ENCODE peak calls at places on chromosome 10, in seven cellular contexts. D is mesendoderm, K is Peyer's patch, F is H1, Z is hepatocyte, H is tibial artery, N is GM23338. X is an unnamed sample.

GRCh38 chr10:58264780-58265179 is 2.9 kb downstream of the IPMK start:
- DNase-seq in K (no peak), Z (no peak), N (peak; percentile 44), H (no peak), F (no peak), D (peak; percentile 38), X (no peak)

GRCh38 chr10:132914732-132915131 is 27.6 kb downstream of the CFAP46 start:
- DNase-seq in D (no peak), F (no peak), H (no peak), Z (no peak), K (no peak), N (no peak), X (no peak)

GRCh38 chr10:94178475-94179251 is 184.1 kb downstream of the NOC3L start:
- DNase-seq in Z (no peak), N (no peak), K (no peak), F (no peak), D (no peak), H (no peak), X (no peak)

GRCh38 chr10:119541459-119542356 is 811 bp downstream of the RGS10 start:
- DNase-seq in K (peak; percentile 57), F (peak; percentile 55), D (no peak), H (no peak), Z (no peak), N (peak; percentile 49), X (no peak)

GRCh38 chr10:24214762-24215161 is 5.8 kb downstream of the KIAA1217 start:
- DNase-seq in K (no peak), D (no peak), N (no peak), H (no peak), F (no peak), Z (no peak), X (no peak)

GRCh38 chr10:70967591-70968588 is 79.5 kb upstream of the PCBD1 start:
- DNase-seq in Z (no peak), K (no peak), N (peak; percentile 33), F (no peak), H (no peak), D (peak; percentile 72), X (no peak)

GRCh38 chr10:49082767-49083166 is 32.6 kb downstream of the VSTM4 start:
- DNase-seq in H (no peak), N (no peak), D (no peak), F (no peak), K (no peak), Z (no peak), X (no peak)

GRCh38 chr10:22906767-22907166 is 21.1 kb upstream of the ARMC3 start:
- DNase-seq in F (no peak), Z (no peak), D (no peak), K (no peak), H (no peak), N (no peak), X (no peak)

GRCh38 chr10:99432881-99433280 is 2.5 kb upstream of the GOT1 start:
- DNase-seq in H (no peak), K (no peak), Z (no peak), F (no peak), D (no peak), N (no peak), X (no peak)

GRCh38 chr10:99430451-99431189 is at the start of gene GOT1:
- DNase-seq in N (peak; percentile 99), Z (peak; percentile 97), K (peak; percentile 96), D (peak; percentile 100), H (peak; percentile 96), F (peak; percentile 91), X (peak; percentile 95)

GRCh38 chr10:99433378-99434020 is 3.1 kb upstream of the GOT1 start:
- DNase-seq in H (no peak), F (no peak), D (peak; percentile 21), Z (no peak), N (peak; percentile 38), K (no peak), X (no peak)

GRCh38 chr10:99431190-99431549 is 746 bp upstream of the GOT1 start:
- DNase-seq in F (no peak), Z (peak; percentile 61), D (peak; percentile 64), N (peak; percentile 68), H (peak; percentile 72), K (peak; percentile 59), X (no peak)

GRCh38 chr10:99432047-99432446 is 1.6 kb upstream of the GOT1 start:
- DNase-seq in N (no peak), H (no peak), D (no peak), Z (no peak), F (no peak), K (no peak), X (no peak)
- H3K27ac ChIP-seq in N (no peak overlapping the region), H (no peak overlapping the region), D (no peak overlapping the region), Z (no peak overlapping the region), F (no peak overlapping the region), K (peak overlapping the region; percentile 98), X (no peak overlapping the region)

GRCh38 chr10:43201545-43202131 is 63.4 kb downstream of the CSGALNACT2 start:
- DNase-seq in K (peak; percentile 11), Z (no peak), F (peak; percentile 43), D (no peak), H (peak; percentile 15), N (no peak), X (no peak)

GRCh38 chr10:43202657-43203490 is 64.0 kb downstream of the RASGEF1A start:
- DNase-seq in K (peak; percentile 44), Z (peak; percentile 55), H (peak; percentile 19), N (peak; percentile 94), D (peak; percentile 89), F (peak; percentile 98), X (no peak)

GRCh38 chr10:43203491-43204393 is 63.1 kb downstream of the RASGEF1A start:
- DNase-seq in N (peak; percentile 77), D (peak; percentile 91), F (peak; percentile 96), H (peak; percentile 19), Z (peak; percentile 36), K (peak; percentile 10), X (no peak)

GRCh38 chr10:43200538-43201390 is 62.5 kb downstream of the CSGALNACT2 start:
- DNase-seq in Z (no peak), K (peak; percentile 9), F (no peak), H (no peak), N (no peak), D (no peak), X (no peak)

DNA sequence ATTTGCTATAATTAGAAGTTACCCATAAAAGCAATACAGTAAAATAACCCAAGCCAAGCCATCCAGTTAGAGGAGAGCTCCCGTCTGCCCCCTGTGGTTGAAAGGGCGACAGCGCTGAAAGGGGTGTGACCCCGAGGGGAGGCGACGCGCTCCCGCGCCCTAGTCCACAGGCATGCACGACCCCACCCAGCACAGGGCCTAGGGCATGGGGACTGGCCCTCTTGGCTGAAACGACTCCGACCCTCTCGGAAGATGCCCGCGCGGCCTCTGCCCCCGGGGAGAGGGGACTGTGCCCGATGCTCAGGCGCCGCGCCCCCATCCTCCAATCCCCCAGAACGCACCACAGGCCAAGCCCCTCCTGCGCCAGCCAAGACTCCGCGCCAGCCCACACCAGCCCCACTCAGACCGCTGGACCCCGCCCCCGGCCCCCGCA is 64.0 kb downstream of the CSGALNACT2 start:
- DNase-seq in D (peak; percentile 77), N (peak; percentile 84), Z (peak; percentile 61), K (peak; percentile 32), H (peak; percentile 21), F (peak; percentile 82), X (no peak)
- H3K27ac ChIP-seq in D (no peak overlapping the region), N (no peak overlapping the region), Z (no peak overlapping the region), K (no peak overlapping the region), H (no peak overlapping the region), F (no peak overlapping the region), X (no peak overlapping the region)

GRCh38 chr10:77979221-77979620 is 50.1 kb downstream of the POLR3A start:
- DNase-seq in H (no peak), D (no peak), F (no peak), Z (no peak), K (no peak), N (no peak), X (no peak)

GRCh38 chr10:77981281-77981680 is 48.0 kb downstream of the POLR3A start:
- DNase-seq in F (no peak), Z (no peak), D (no peak), H (no peak), N (no peak), K (no peak), X (no peak)

GRCh38 chr10:77975086-77975666 is 48.6 kb upstream of the DLG5 start:
- DNase-seq in Z (no peak), N (no peak), K (no peak), F (no peak), H (no peak), D (no peak), X (no peak)

GRCh38 chr10:77977016-77977415 is 50.5 kb upstream of the DLG5 start:
- DNase-seq in K (no peak), H (no peak), Z (no peak), F (no peak), D (peak; percentile 47), N (no peak), X (no peak)

GRCh38 chr10:77977975-77978759 is 51.1 kb downstream of the POLR3A start:
- DNase-seq in K (no peak), Z (no peak), D (no peak), H (no peak), N (no peak), F (no peak), X (no peak)
- H3K27ac ChIP-seq in K (no peak overlapping the region), Z (no peak overlapping the region), D (no peak overlapping the region), H (no peak overlapping the region), N (no peak overlapping the region), F (no peak overlapping the region), X (no peak overlapping the region)

DNA sequence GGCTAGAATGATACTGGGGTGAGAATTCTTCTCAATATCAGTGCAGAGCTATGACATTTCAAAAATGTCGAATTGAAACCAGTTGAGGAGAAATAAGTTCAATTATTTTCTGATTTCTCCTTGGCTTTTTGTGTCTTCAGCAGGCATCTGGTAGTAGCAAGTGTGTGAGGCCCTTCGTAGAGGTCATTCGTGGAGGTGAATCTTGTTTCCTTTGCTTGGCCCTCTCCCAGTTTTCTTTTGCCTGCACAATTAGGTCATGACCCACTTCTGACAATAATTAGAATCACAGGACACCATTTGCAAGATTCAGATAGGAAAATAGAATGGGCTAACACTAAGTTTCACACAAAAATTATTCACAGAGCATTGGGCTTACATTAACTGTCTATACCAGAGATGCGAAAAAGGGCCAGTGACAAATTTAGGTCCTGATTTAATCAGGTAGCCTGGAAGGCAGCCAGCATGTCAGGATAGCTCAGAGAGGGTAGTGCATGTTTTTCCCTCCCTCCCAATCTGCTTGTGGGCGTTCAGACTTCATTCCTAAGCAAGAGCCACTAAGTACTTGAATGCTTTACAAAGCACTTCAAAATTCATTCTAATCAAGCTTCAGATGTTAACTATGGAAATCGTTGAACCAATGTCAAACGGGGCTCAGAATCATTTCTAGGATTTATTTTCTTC is 24.0 kb upstream of the A1CF start:
- DNase-seq in D (no peak), N (no peak), F (no peak), Z (no peak), K (no peak), H (no peak), X (no peak)
- H3K27ac ChIP-seq in D (no peak overlapping the region), N (no peak overlapping the region), F (no peak overlapping the region), Z (no peak overlapping the region), K (no peak overlapping the region), H (no peak overlapping the region), X (no peak overlapping the region)